ENCODE peak calls at places on chromosomes 16 and 17, in four cellular contexts. T, D, O and L are unnamed samples.

GRCh38 chr16:8686879-8687278 is 12.5 kb downstream of the ABAT start:
- DNase-seq in T (no peak), D (no peak), O (peak; percentile 46), L (no peak)

GRCh38 chr17:74037320-74037719 is 166.2 kb upstream of the RPL38 start:
- DNase-seq in O (no peak), D (no peak), T (no peak), L (no peak)

GRCh38 chr17:50817142-50817751 is 18.1 kb upstream of the WFIKKN2 start:
- DNase-seq in O (peak; percentile 66), D (no peak), T (no peak), L (no peak)

GRCh38 chr16:86949116-86949515 is 368.1 kb downstream of the C16orf95 start:
- DNase-seq in T (no peak), D (no peak), O (no peak), L (no peak)

GRCh38 chr16:89829630-89830437 is 1.6 kb downstream of the SPIRE2 start:
- DNase-seq in D (no peak), O (no peak), T (no peak), L (no peak)

GRCh38 chr16:70267516-70267915 is 15.8 kb upstream of the EXOSC6 start:
- DNase-seq in O (peak; percentile 37), T (peak; percentile 51), D (no peak), L (no peak)

GRCh38 chr17:34840758-34841157 is 120.5 kb downstream of the CCT6B start:
- DNase-seq in O (peak; percentile 70), T (no peak), D (no peak), L (no peak)

GRCh38 chr17:42673885-42674754 is 2.7 kb downstream of the PLEKHH3 start:
- DNase-seq in T (peak; percentile 89), D (no peak), O (peak; percentile 71), L (no peak)

GRCh38 chr17:45905812-45906211 is 11.5 kb downstream of the MAPT start:
- DNase-seq in O (no peak), T (no peak), D (no peak), L (no peak)

GRCh38 chr17:51397361-51398127 is 137.2 kb downstream of the UTP18 start:
- DNase-seq in T (no peak), O (no peak), D (peak; percentile 3), L (no peak)

GRCh38 chr17:77420804-77421634 is 280.2 kb downstream of the SEC14L1 start:
- DNase-seq in T (no peak), O (no peak), D (no peak), L (peak; percentile 67)

GRCh38 chr16:55505333-55506015 is 3.4 kb upstream of the LPCAT2 start:
- DNase-seq in O (no peak), D (no peak), T (no peak), L (no peak)

GRCh38 chr17:39755550-39756375 is 18.0 kb downstream of the GRB7 start:
- DNase-seq in T (no peak), D (no peak), O (peak; percentile 87), L (no peak)

GRCh38 chr17:63834431-63835166 is 7.1 kb upstream of the FTSJ3 start:
- DNase-seq in D (peak; percentile 59), O (peak; percentile 89), T (peak; percentile 51), L (no peak)

GRCh38 chr17:35978346-35978745 is 3.0 kb downstream of the CCL16 start:
- DNase-seq in T (no peak), D (no peak), O (no peak), L (no peak)

GRCh38 chr17:58639681-58640080 is 52.2 kb downstream of the TEX14 start:
- DNase-seq in O (no peak), T (no peak), D (no peak), L (no peak)

GRCh38 chr17:8701221-8701620 is 43.4 kb downstream of the CCDC42 start:
- DNase-seq in T (no peak), D (no peak), O (no peak), L (no peak)

GRCh38 chr17:73058022-73058421 is 34.5 kb downstream of the SLC39A11 start:
- DNase-seq in D (no peak), O (no peak), T (no peak), L (no peak)

GRCh38 chr17:7824021-7824924 is 9.7 kb upstream of the KDM6B start:
- DNase-seq in D (no peak), O (no peak), T (no peak), L (no peak)

GRCh38 chr16:72990003-72990521 is 57.9 kb downstream of the ZFHX3 start:
- DNase-seq in T (peak; percentile 43), D (peak; percentile 65), O (no peak), L (peak; percentile 27)

GRCh38 chr17:60160829-60161501 is 11.2 kb downstream of the CA4 start:
- DNase-seq in T (peak; percentile 10), O (no peak), D (no peak), L (no peak)

GRCh38 chr17:3710951-3711383 is 12.7 kb upstream of the HASPIN start:
- DNase-seq in O (peak; percentile 82), T (no peak), D (no peak), L (no peak)

GRCh38 chr16:4677994-4678393 is 15.4 kb upstream of the NUDT16L1 start:
- DNase-seq in D (no peak), T (no peak), O (no peak), L (no peak)

GRCh38 chr17:7056386-7056785 is 12.5 kb upstream of the SLC16A11 start:
- DNase-seq in D (no peak), O (no peak), T (no peak), L (no peak)

GRCh38 chr16:10929853-10930754 is 12.2 kb downstream of the DEXI start:
- DNase-seq in O (no peak), T (no peak), D (no peak), L (no peak)

GRCh38 chr16:27582883-27583282 is 32.9 kb downstream of the KATNIP start:
- DNase-seq in T (no peak), D (no peak), O (no peak), L (no peak)

GRCh38 chr17:34527908-34528470 is 51.4 kb upstream of the TMEM132E start:
- DNase-seq in T (no peak), D (no peak), O (peak; percentile 50), L (no peak)

GRCh38 chr17:1481736-1482135 is 10.8 kb downstream of the MYO1C start:
- DNase-seq in D (no peak), T (no peak), O (no peak), L (no peak)

GRCh38 chr17:82823004-82823403 is 16.8 kb downstream of the ZNF750 start:
- DNase-seq in D (no peak), T (no peak), O (no peak), L (no peak)

GRCh38 chr16:51573191-51573590 is 422.1 kb upstream of the SALL1 start:
- DNase-seq in D (no peak), T (no peak), O (no peak), L (no peak)

GRCh38 chr17:44191941-44192496 is 5.2 kb downstream of the TMUB2 start:
- DNase-seq in O (no peak), D (no peak), T (no peak), L (no peak)

GRCh38 chr17:29032798-29033197 is 10.1 kb upstream of the PIPOX start:
- DNase-seq in T (no peak), O (no peak), D (no peak), L (no peak)

GRCh38 chr17:44900894-44901293 is 1.6 kb upstream of the EFTUD2 start:
- DNase-seq in O (no peak), D (peak; percentile 35), T (no peak), L (no peak)

GRCh38 chr17:21286066-21286770 is 1.7 kb downstream of the MAP2K3 start:
- DNase-seq in O (peak; percentile 22), D (peak; percentile 97), T (peak; percentile 61), L (peak; percentile 95)

GRCh38 chr17:33750943-33751701 is 458.0 kb upstream of the ASIC2 start:
- DNase-seq in D (peak; percentile 23), T (peak; percentile 32), O (peak; percentile 69), L (peak; percentile 3)

GRCh38 chr16:87145181-87146176 is 171.7 kb downstream of the C16orf95 start:
- DNase-seq in O (no peak), T (no peak), D (peak; percentile 33), L (no peak)

GRCh38 chr17:83192161-83192788 is 112.9 kb downstream of the METRNL start:
- DNase-seq in O (no peak), T (no peak), D (no peak), L (no peak)

GRCh38 chr17:7557147-7557764 is 1.3 kb upstream of the TNFSF13 start:
- DNase-seq in T (no peak), D (no peak), O (no peak), L (no peak)